ENCODE peak calls at places on chromosome 1, in six cellular contexts. One of them, this sample, is unnamed.

GRCh38 chr1:116737855-116738318 is 16.3 kb upstream of the CD2 start:
- DNase-seq in BJ: no peak
- DNase-seq in fibroblast of the aortic adventitia: no peak
- DNase-seq in astrocyte of the spinal cord: no peak
- DNase-seq in effector memory CD4-positive, alpha-beta T cell: no peak
- DNase-seq in AG10803: no peak
- DNase-seq in this sample: no peak

GRCh38 chr1:18489417-18490143 is 8.8 kb downstream of the KLHDC7A start:
- DNase-seq in fibroblast of the aortic adventitia: no peak
- DNase-seq in BJ: no peak
- DNase-seq in AG10803: no peak
- DNase-seq in effector memory CD4-positive, alpha-beta T cell: no peak
- DNase-seq in astrocyte of the spinal cord: no peak
- DNase-seq in this sample: no peak

GRCh38 chr1:170407601-170408000 is 124.4 kb upstream of the GORAB start:
- DNase-seq in BJ: no peak
- DNase-seq in astrocyte of the spinal cord: no peak
- DNase-seq in effector memory CD4-positive, alpha-beta T cell: no peak
- DNase-seq in AG10803: peak; percentile 60
- DNase-seq in fibroblast of the aortic adventitia: peak; percentile 35
- DNase-seq in this sample: peak; percentile 14

GRCh38 chr1:177927021-177927596 is 42.7 kb downstream of the SEC16B start:
- DNase-seq in BJ: peak; percentile 93
- DNase-seq in AG10803: peak; percentile 93
- DNase-seq in fibroblast of the aortic adventitia: peak; percentile 92
- DNase-seq in effector memory CD4-positive, alpha-beta T cell: no peak
- DNase-seq in astrocyte of the spinal cord: peak; percentile 91
- DNase-seq in this sample: peak; percentile 70

GRCh38 chr1:51156752-51157151 is 54.7 kb downstream of the C1orf185 start:
- DNase-seq in effector memory CD4-positive, alpha-beta T cell: no peak
- DNase-seq in fibroblast of the aortic adventitia: no peak
- DNase-seq in astrocyte of the spinal cord: no peak
- DNase-seq in BJ: no peak
- DNase-seq in AG10803: no peak
- DNase-seq in this sample: no peak

GRCh38 chr1:192521734-192522133 is 53.8 kb upstream of the RGS1 start:
- DNase-seq in BJ: no peak
- DNase-seq in astrocyte of the spinal cord: no peak
- DNase-seq in AG10803: no peak
- DNase-seq in fibroblast of the aortic adventitia: no peak
- DNase-seq in effector memory CD4-positive, alpha-beta T cell: no peak
- DNase-seq in this sample: no peak

GRCh38 chr1:166151804-166152203 is 15.0 kb downstream of the FAM78B start:
- DNase-seq in fibroblast of the aortic adventitia: no peak
- DNase-seq in astrocyte of the spinal cord: no peak
- DNase-seq in BJ: no peak
- DNase-seq in AG10803: no peak
- DNase-seq in effector memory CD4-positive, alpha-beta T cell: no peak
- DNase-seq in this sample: no peak

GRCh38 chr1:229844675-229845074 is 218.6 kb downstream of the URB2 start:
- DNase-seq in fibroblast of the aortic adventitia: no peak
- DNase-seq in astrocyte of the spinal cord: no peak
- DNase-seq in BJ: no peak
- DNase-seq in AG10803: no peak
- DNase-seq in effector memory CD4-positive, alpha-beta T cell: no peak
- DNase-seq in this sample: no peak

GRCh38 chr1:2091611-2092604 is 41.7 kb downstream of the PRKCZ start:
- DNase-seq in effector memory CD4-positive, alpha-beta T cell: peak; percentile 25
- DNase-seq in fibroblast of the aortic adventitia: peak; percentile 9
- DNase-seq in AG10803: peak; percentile 23
- DNase-seq in astrocyte of the spinal cord: peak; percentile 19
- DNase-seq in BJ: no peak
- DNase-seq in this sample: peak; percentile 25

GRCh38 chr1:202702088-202702487 is 8.2 kb downstream of the SYT2 start:
- DNase-seq in AG10803: no peak
- DNase-seq in astrocyte of the spinal cord: no peak
- DNase-seq in effector memory CD4-positive, alpha-beta T cell: no peak
- DNase-seq in fibroblast of the aortic adventitia: no peak
- DNase-seq in BJ: no peak
- DNase-seq in this sample: no peak

GRCh38 chr1:114152211-114153050 is 1.2 kb downstream of the SYT6 start:
- DNase-seq in AG10803: peak; percentile 34
- DNase-seq in effector memory CD4-positive, alpha-beta T cell: no peak
- DNase-seq in fibroblast of the aortic adventitia: peak; percentile 12
- DNase-seq in BJ: no peak
- DNase-seq in astrocyte of the spinal cord: peak; percentile 12
- DNase-seq in this sample: peak; percentile 46

GRCh38 chr1:164861632-164862031 is 302.6 kb downstream of the PBX1 start:
- DNase-seq in AG10803: no peak
- DNase-seq in effector memory CD4-positive, alpha-beta T cell: no peak
- DNase-seq in BJ: no peak
- DNase-seq in astrocyte of the spinal cord: no peak
- DNase-seq in fibroblast of the aortic adventitia: no peak
- DNase-seq in this sample: no peak

GRCh38 chr1:155591770-155592169 is 18.2 kb upstream of the MSTO1 start:
- DNase-seq in astrocyte of the spinal cord: peak; percentile 65
- DNase-seq in fibroblast of the aortic adventitia: peak; percentile 84
- DNase-seq in BJ: no peak
- DNase-seq in AG10803: peak; percentile 71
- DNase-seq in effector memory CD4-positive, alpha-beta T cell: peak; percentile 11
- DNase-seq in this sample: peak; percentile 81

GRCh38 chr1:153945795-153946621 is 510 bp downstream of the DENND4B start:
- DNase-seq in AG10803: peak; percentile 74
- DNase-seq in BJ: no peak
- DNase-seq in fibroblast of the aortic adventitia: peak; percentile 65
- DNase-seq in astrocyte of the spinal cord: peak; percentile 59
- DNase-seq in effector memory CD4-positive, alpha-beta T cell: peak; percentile 72
- DNase-seq in this sample: peak; percentile 71

GRCh38 chr1:1782399-1783221 is 4.3 kb upstream of the NADK start:
- DNase-seq in fibroblast of the aortic adventitia: peak; percentile 76
- DNase-seq in AG10803: peak; percentile 67
- DNase-seq in effector memory CD4-positive, alpha-beta T cell: no peak
- DNase-seq in BJ: no peak
- DNase-seq in astrocyte of the spinal cord: peak; percentile 56
- DNase-seq in this sample: peak; percentile 77

GRCh38 chr1:199009447-199009846 is 370.6 kb downstream of the PTPRC start:
- DNase-seq in effector memory CD4-positive, alpha-beta T cell: no peak
- DNase-seq in astrocyte of the spinal cord: no peak
- DNase-seq in BJ: no peak
- DNase-seq in fibroblast of the aortic adventitia: no peak
- DNase-seq in AG10803: no peak
- DNase-seq in this sample: no peak

GRCh38 chr1:18264450-18265000 is 156.9 kb downstream of the IGSF21 start:
- DNase-seq in BJ: no peak
- DNase-seq in AG10803: no peak
- DNase-seq in astrocyte of the spinal cord: no peak
- DNase-seq in effector memory CD4-positive, alpha-beta T cell: no peak
- DNase-seq in fibroblast of the aortic adventitia: no peak
- DNase-seq in this sample: no peak

GRCh38 chr1:110390692-110391232 is at the start of gene SLC16A4:
- DNase-seq in BJ: peak; percentile 62
- DNase-seq in astrocyte of the spinal cord: peak; percentile 88
- DNase-seq in fibroblast of the aortic adventitia: peak; percentile 76
- DNase-seq in AG10803: peak; percentile 94
- DNase-seq in effector memory CD4-positive, alpha-beta T cell: no peak
- DNase-seq in this sample: peak; percentile 51

DNA sequence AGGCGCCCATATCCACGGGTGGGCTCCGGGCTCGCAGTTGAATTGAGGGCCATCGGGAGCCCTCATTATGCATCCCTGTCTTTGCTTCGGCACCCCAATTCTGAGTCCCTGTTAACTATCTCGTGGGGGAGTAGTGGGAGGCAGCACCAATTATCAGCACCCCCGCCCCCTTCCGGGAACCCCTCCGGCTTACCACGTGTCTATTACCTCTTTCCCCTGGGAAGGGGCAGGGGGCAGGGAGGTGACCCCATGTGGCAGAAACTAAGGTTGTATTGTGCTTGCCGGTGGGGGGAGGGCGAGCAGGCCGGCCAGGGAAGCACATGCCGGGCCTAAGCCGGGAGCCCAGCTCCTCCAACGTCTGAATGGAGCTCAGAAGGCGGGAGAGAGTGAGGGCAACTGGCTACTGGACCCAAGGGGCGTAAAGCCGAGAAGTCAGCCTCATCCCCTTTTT is 1.0 kb downstream of the LIN28A start:
- DNase-seq in fibroblast of the aortic adventitia: no peak
- DNase-seq in BJ: no peak
- DNase-seq in effector memory CD4-positive, alpha-beta T cell: no peak
- DNase-seq in astrocyte of the spinal cord: no peak
- DNase-seq in AG10803: no peak
- DNase-seq in this sample: no peak
- H3K4me3 ChIP-seq in fibroblast of the aortic adventitia: no peak overlapping the region
- H3K4me3 ChIP-seq in BJ: no peak overlapping the region
- H3K4me3 ChIP-seq in effector memory CD4-positive, alpha-beta T cell: no peak overlapping the region
- H3K4me3 ChIP-seq in astrocyte of the spinal cord: no peak overlapping the region
- H3K4me3 ChIP-seq in AG10803: no peak overlapping the region
- H3K4me3 ChIP-seq in this sample: no peak overlapping the region

GRCh38 chr1:67952071-67952470 is 98.4 kb downstream of the DIRAS3 start:
- DNase-seq in fibroblast of the aortic adventitia: peak; percentile 55
- DNase-seq in BJ: no peak
- DNase-seq in astrocyte of the spinal cord: peak; percentile 79
- DNase-seq in AG10803: no peak
- DNase-seq in effector memory CD4-positive, alpha-beta T cell: no peak
- DNase-seq in this sample: peak; percentile 71

GRCh38 chr1:67947114-67947513 is 103.3 kb downstream of the DIRAS3 start:
- DNase-seq in fibroblast of the aortic adventitia: no peak
- DNase-seq in effector memory CD4-positive, alpha-beta T cell: no peak
- DNase-seq in BJ: no peak
- DNase-seq in astrocyte of the spinal cord: no peak
- DNase-seq in AG10803: no peak
- DNase-seq in this sample: no peak

GRCh38 chr1:67945733-67946374 is 104.6 kb downstream of the DIRAS3 start:
- DNase-seq in astrocyte of the spinal cord: peak; percentile 20
- DNase-seq in effector memory CD4-positive, alpha-beta T cell: no peak
- DNase-seq in fibroblast of the aortic adventitia: no peak
- DNase-seq in BJ: no peak
- DNase-seq in AG10803: no peak
- DNase-seq in this sample: no peak

GRCh38 chr1:67953301-67953700 is 97.1 kb downstream of the DIRAS3 start:
- DNase-seq in fibroblast of the aortic adventitia: no peak
- DNase-seq in astrocyte of the spinal cord: no peak
- DNase-seq in AG10803: no peak
- DNase-seq in BJ: no peak
- DNase-seq in effector memory CD4-positive, alpha-beta T cell: no peak
- DNase-seq in this sample: peak; percentile 45

GRCh38 chr1:67948155-67949075 is 102.0 kb downstream of the DIRAS3 start:
- DNase-seq in AG10803: peak; percentile 86
- DNase-seq in astrocyte of the spinal cord: peak; percentile 48
- DNase-seq in fibroblast of the aortic adventitia: peak; percentile 77
- DNase-seq in effector memory CD4-positive, alpha-beta T cell: no peak
- DNase-seq in BJ: peak; percentile 55
- DNase-seq in this sample: peak; percentile 77
- H3K4me3 ChIP-seq in AG10803: no peak overlapping the region
- H3K4me3 ChIP-seq in astrocyte of the spinal cord: no peak overlapping the region
- H3K4me3 ChIP-seq in fibroblast of the aortic adventitia: no peak overlapping the region
- H3K4me3 ChIP-seq in effector memory CD4-positive, alpha-beta T cell: no peak overlapping the region
- H3K4me3 ChIP-seq in BJ: no peak overlapping the region
- H3K4me3 ChIP-seq in this sample: no peak overlapping the region

DNA sequence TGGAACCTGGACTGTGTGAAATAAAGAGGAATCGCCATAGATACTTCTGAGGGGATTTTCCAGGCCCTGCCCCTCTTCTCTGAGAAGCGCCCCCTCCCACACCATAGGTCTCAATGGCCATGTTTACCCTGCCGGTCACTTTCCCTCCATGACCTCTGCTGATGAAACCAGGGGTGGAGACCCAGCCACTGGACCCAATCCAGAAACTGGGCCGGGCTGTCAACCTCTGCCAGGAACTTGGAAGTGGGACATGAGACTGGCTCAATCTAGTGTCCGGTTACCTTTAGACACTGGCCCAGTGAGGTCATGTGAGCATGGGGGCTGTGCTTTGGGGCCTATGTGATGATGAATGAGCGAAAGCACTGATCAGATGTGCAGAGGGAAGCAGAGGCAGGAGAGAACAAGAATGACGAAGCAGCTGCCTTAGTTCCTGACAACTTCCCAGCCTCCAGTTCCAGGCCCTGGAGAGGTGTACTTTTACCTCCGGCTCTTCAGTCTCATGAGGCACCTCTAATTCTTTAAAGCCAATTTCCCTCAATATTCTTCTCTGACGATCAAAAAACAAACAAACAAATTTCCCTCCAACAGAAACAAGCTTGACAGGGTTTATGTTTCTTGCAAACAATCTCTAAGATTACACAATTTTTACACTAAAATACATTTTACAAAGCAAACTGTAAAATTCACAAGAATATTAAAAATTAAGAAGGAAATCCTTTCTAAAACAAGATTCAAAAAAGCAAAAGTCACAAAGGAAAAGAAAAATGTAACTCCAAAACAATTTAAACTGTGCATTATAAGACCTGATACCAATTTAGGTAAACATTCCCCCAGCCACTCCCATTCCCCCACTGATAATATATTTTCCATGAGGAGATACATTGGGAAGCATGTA is 4.8 kb downstream of the ASAP3 start:
- DNase-seq in astrocyte of the spinal cord: peak; percentile 67
- DNase-seq in fibroblast of the aortic adventitia: peak; percentile 84
- DNase-seq in effector memory CD4-positive, alpha-beta T cell: no peak
- DNase-seq in AG10803: peak; percentile 75
- DNase-seq in BJ: no peak
- DNase-seq in this sample: peak; percentile 91
- H3K4me3 ChIP-seq in astrocyte of the spinal cord: no peak overlapping the region
- H3K4me3 ChIP-seq in fibroblast of the aortic adventitia: no peak overlapping the region
- H3K4me3 ChIP-seq in effector memory CD4-positive, alpha-beta T cell: no peak overlapping the region
- H3K4me3 ChIP-seq in AG10803: no peak overlapping the region
- H3K4me3 ChIP-seq in BJ: no peak overlapping the region
- H3K4me3 ChIP-seq in this sample: no peak overlapping the region

GRCh38 chr1:29415156-29415830 is 179.0 kb downstream of the PTPRU start:
- DNase-seq in AG10803: no peak
- DNase-seq in astrocyte of the spinal cord: no peak
- DNase-seq in effector memory CD4-positive, alpha-beta T cell: no peak
- DNase-seq in BJ: no peak
- DNase-seq in fibroblast of the aortic adventitia: no peak
- DNase-seq in this sample: no peak

GRCh38 chr1:29414091-29414490 is 177.8 kb downstream of the PTPRU start:
- DNase-seq in effector memory CD4-positive, alpha-beta T cell: no peak
- DNase-seq in AG10803: no peak
- DNase-seq in astrocyte of the spinal cord: no peak
- DNase-seq in fibroblast of the aortic adventitia: no peak
- DNase-seq in BJ: no peak
- DNase-seq in this sample: no peak

GRCh38 chr1:29412591-29412990 is 176.3 kb downstream of the PTPRU start:
- DNase-seq in BJ: no peak
- DNase-seq in fibroblast of the aortic adventitia: no peak
- DNase-seq in astrocyte of the spinal cord: no peak
- DNase-seq in AG10803: no peak
- DNase-seq in effector memory CD4-positive, alpha-beta T cell: no peak
- DNase-seq in this sample: no peak

GRCh38 chr1:29415861-29416260 is 179.5 kb downstream of the PTPRU start:
- DNase-seq in AG10803: no peak
- DNase-seq in BJ: no peak
- DNase-seq in fibroblast of the aortic adventitia: no peak
- DNase-seq in astrocyte of the spinal cord: no peak
- DNase-seq in effector memory CD4-positive, alpha-beta T cell: no peak
- DNase-seq in this sample: no peak

DNA sequence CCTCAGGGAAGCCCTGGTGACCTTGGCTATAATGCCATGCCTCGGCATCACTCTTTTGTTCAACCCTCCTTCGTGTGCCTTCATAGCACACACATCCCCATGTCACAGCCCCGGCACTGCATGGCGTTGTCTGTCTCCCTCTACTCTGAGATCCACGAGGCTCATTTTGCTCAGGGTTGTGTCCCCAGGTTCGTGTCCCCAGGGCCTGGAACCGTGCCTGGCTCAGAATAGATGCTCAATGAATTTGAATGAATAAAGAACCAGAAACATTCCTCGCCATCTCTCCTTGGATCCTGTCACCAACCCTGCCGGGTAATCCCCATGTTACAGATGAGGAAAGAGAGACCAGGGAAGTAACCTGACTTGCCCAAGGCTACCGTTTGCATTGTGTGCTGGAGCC is 177.3 kb downstream of the PTPRU start:
- DNase-seq in fibroblast of the aortic adventitia: no peak
- DNase-seq in astrocyte of the spinal cord: no peak
- DNase-seq in AG10803: no peak
- DNase-seq in BJ: no peak
- DNase-seq in effector memory CD4-positive, alpha-beta T cell: no peak
- DNase-seq in this sample: no peak
- H3K4me3 ChIP-seq in fibroblast of the aortic adventitia: no peak overlapping the region
- H3K4me3 ChIP-seq in astrocyte of the spinal cord: no peak overlapping the region
- H3K4me3 ChIP-seq in AG10803: no peak overlapping the region
- H3K4me3 ChIP-seq in BJ: no peak overlapping the region
- H3K4me3 ChIP-seq in effector memory CD4-positive, alpha-beta T cell: no peak overlapping the region
- H3K4me3 ChIP-seq in this sample: no peak overlapping the region

This sample was measured in cardiac fibroblast.